ENCODE peak calls at places on chromosomes 13 and 19, in seven cellular contexts. One of them, this sample, is unnamed.

GRCh38 chr19:409006-409514 is at the start of gene C2CD4C:
- DNase-seq in NCI-H446 treated with DMSO at 0.1 percent for 48 hours: no peak
- DNase-seq in stimulated activated CD4-positive, alpha-beta T cell treated with anti-CD3 and anti-CD28 coated beads, Interleukin-4, amount 100 ng/mL, for 48 hours: no peak
- DNase-seq in Right ventricle myocardium superior: no peak
- DNase-seq in omental fat pad: no peak
- DNase-seq in psoas muscle: no peak
- DNase-seq in amniotic stem cell: no peak
- DNase-seq in this sample: no peak

GRCh38 chr19:39401549-39402416 is 4.9 kb upstream of the ZFP36 start:
- DNase-seq in amniotic stem cell: no peak
- DNase-seq in omental fat pad: no peak
- DNase-seq in NCI-H446 treated with DMSO at 0.1 percent for 48 hours: no peak
- DNase-seq in stimulated activated CD4-positive, alpha-beta T cell treated with anti-CD3 and anti-CD28 coated beads, Interleukin-4, amount 100 ng/mL, for 48 hours: peak
- DNase-seq in Right ventricle myocardium superior: peak
- DNase-seq in psoas muscle: peak
- DNase-seq in this sample: peak

GRCh38 chr13:28027607-28028364 is 39.3 kb upstream of the URAD start:
- DNase-seq in Right ventricle myocardium superior: no peak
- DNase-seq in stimulated activated CD4-positive, alpha-beta T cell treated with anti-CD3 and anti-CD28 coated beads, Interleukin-4, amount 100 ng/mL, for 48 hours: no peak
- DNase-seq in psoas muscle: no peak
- DNase-seq in amniotic stem cell: no peak
- DNase-seq in NCI-H446 treated with DMSO at 0.1 percent for 48 hours: no peak
- DNase-seq in omental fat pad: no peak
- DNase-seq in this sample: no peak

GRCh38 chr13:27853345-27853744 is 61.1 kb downstream of the GSX1 start:
- DNase-seq in psoas muscle: no peak
- DNase-seq in amniotic stem cell: no peak
- DNase-seq in Right ventricle myocardium superior: no peak
- DNase-seq in NCI-H446 treated with DMSO at 0.1 percent for 48 hours: no peak
- DNase-seq in omental fat pad: no peak
- DNase-seq in stimulated activated CD4-positive, alpha-beta T cell treated with anti-CD3 and anti-CD28 coated beads, Interleukin-4, amount 100 ng/mL, for 48 hours: no peak
- DNase-seq in this sample: no peak

GRCh38 chr19:1455002-1455335 is 5.0 kb downstream of the APC2 start:
- DNase-seq in amniotic stem cell: no peak
- DNase-seq in Right ventricle myocardium superior: no peak
- DNase-seq in stimulated activated CD4-positive, alpha-beta T cell treated with anti-CD3 and anti-CD28 coated beads, Interleukin-4, amount 100 ng/mL, for 48 hours: no peak
- DNase-seq in omental fat pad: no peak
- DNase-seq in NCI-H446 treated with DMSO at 0.1 percent for 48 hours: no peak
- DNase-seq in psoas muscle: no peak
- DNase-seq in this sample: no peak

GRCh38 chr19:45547965-45548609 is 36.5 kb downstream of the OPA3 start:
- DNase-seq in omental fat pad: no peak
- DNase-seq in stimulated activated CD4-positive, alpha-beta T cell treated with anti-CD3 and anti-CD28 coated beads, Interleukin-4, amount 100 ng/mL, for 48 hours: no peak
- DNase-seq in NCI-H446 treated with DMSO at 0.1 percent for 48 hours: no peak
- DNase-seq in Right ventricle myocardium superior: no peak
- DNase-seq in psoas muscle: no peak
- DNase-seq in amniotic stem cell: no peak
- DNase-seq in this sample: no peak

GRCh38 chr13:93496985-93497673 is 270.5 kb downstream of the GPC6 start:
- DNase-seq in NCI-H446 treated with DMSO at 0.1 percent for 48 hours: peak
- DNase-seq in omental fat pad: no peak
- DNase-seq in psoas muscle: no peak
- DNase-seq in Right ventricle myocardium superior: no peak
- DNase-seq in amniotic stem cell: no peak
- DNase-seq in stimulated activated CD4-positive, alpha-beta T cell treated with anti-CD3 and anti-CD28 coated beads, Interleukin-4, amount 100 ng/mL, for 48 hours: no peak
- DNase-seq in this sample: no peak

GRCh38 chr19:3098141-3098514 is 4.0 kb downstream of the GNA11 start:
- DNase-seq in NCI-H446 treated with DMSO at 0.1 percent for 48 hours: no peak
- DNase-seq in omental fat pad: no peak
- DNase-seq in stimulated activated CD4-positive, alpha-beta T cell treated with anti-CD3 and anti-CD28 coated beads, Interleukin-4, amount 100 ng/mL, for 48 hours: no peak
- DNase-seq in amniotic stem cell: no peak
- DNase-seq in Right ventricle myocardium superior: peak
- DNase-seq in psoas muscle: peak
- DNase-seq in this sample: peak

GRCh38 chr13:99983401-99984133 is 2.0 kb downstream of the ZIC2 start:
- DNase-seq in Right ventricle myocardium superior: no peak
- DNase-seq in NCI-H446 treated with DMSO at 0.1 percent for 48 hours: no peak
- DNase-seq in psoas muscle: no peak
- DNase-seq in amniotic stem cell: no peak
- DNase-seq in stimulated activated CD4-positive, alpha-beta T cell treated with anti-CD3 and anti-CD28 coated beads, Interleukin-4, amount 100 ng/mL, for 48 hours: no peak
- DNase-seq in omental fat pad: no peak
- DNase-seq in this sample: no peak

GRCh38 chr19:5996102-5996501 is 18.2 kb upstream of the RANBP3 start:
- DNase-seq in omental fat pad: no peak
- DNase-seq in psoas muscle: no peak
- DNase-seq in stimulated activated CD4-positive, alpha-beta T cell treated with anti-CD3 and anti-CD28 coated beads, Interleukin-4, amount 100 ng/mL, for 48 hours: no peak
- DNase-seq in amniotic stem cell: no peak
- DNase-seq in Right ventricle myocardium superior: no peak
- DNase-seq in NCI-H446 treated with DMSO at 0.1 percent for 48 hours: no peak
- DNase-seq in this sample: no peak

GRCh38 chr19:16944626-16945363 is 56.0 kb downstream of the F2RL3 start:
- DNase-seq in Right ventricle myocardium superior: no peak
- DNase-seq in psoas muscle: no peak
- DNase-seq in amniotic stem cell: no peak
- DNase-seq in NCI-H446 treated with DMSO at 0.1 percent for 48 hours: no peak
- DNase-seq in stimulated activated CD4-positive, alpha-beta T cell treated with anti-CD3 and anti-CD28 coated beads, Interleukin-4, amount 100 ng/mL, for 48 hours: no peak
- DNase-seq in omental fat pad: no peak
- DNase-seq in this sample: no peak

GRCh38 chr13:94914829-94915228 is 202.5 kb upstream of the SOX21 start:
- DNase-seq in omental fat pad: no peak
- DNase-seq in amniotic stem cell: no peak
- DNase-seq in stimulated activated CD4-positive, alpha-beta T cell treated with anti-CD3 and anti-CD28 coated beads, Interleukin-4, amount 100 ng/mL, for 48 hours: no peak
- DNase-seq in psoas muscle: no peak
- DNase-seq in NCI-H446 treated with DMSO at 0.1 percent for 48 hours: no peak
- DNase-seq in Right ventricle myocardium superior: no peak
- DNase-seq in this sample: no peak

GRCh38 chr13:113078895-113079720 is 26.5 kb upstream of the F7 start:
- DNase-seq in NCI-H446 treated with DMSO at 0.1 percent for 48 hours: no peak
- DNase-seq in omental fat pad: no peak
- DNase-seq in psoas muscle: no peak
- DNase-seq in Right ventricle myocardium superior: peak
- DNase-seq in amniotic stem cell: no peak
- DNase-seq in stimulated activated CD4-positive, alpha-beta T cell treated with anti-CD3 and anti-CD28 coated beads, Interleukin-4, amount 100 ng/mL, for 48 hours: no peak
- DNase-seq in this sample: no peak

GRCh38 chr13:76086729-76087128 is 450.6 kb downstream of the LMO7 start:
- DNase-seq in omental fat pad: no peak
- DNase-seq in NCI-H446 treated with DMSO at 0.1 percent for 48 hours: no peak
- DNase-seq in Right ventricle myocardium superior: no peak
- DNase-seq in psoas muscle: no peak
- DNase-seq in stimulated activated CD4-positive, alpha-beta T cell treated with anti-CD3 and anti-CD28 coated beads, Interleukin-4, amount 100 ng/mL, for 48 hours: no peak
- DNase-seq in amniotic stem cell: no peak
- DNase-seq in this sample: no peak

GRCh38 chr13:94389544-94390351 is 89.7 kb downstream of the DCT start:
- DNase-seq in stimulated activated CD4-positive, alpha-beta T cell treated with anti-CD3 and anti-CD28 coated beads, Interleukin-4, amount 100 ng/mL, for 48 hours: no peak
- DNase-seq in NCI-H446 treated with DMSO at 0.1 percent for 48 hours: no peak
- DNase-seq in psoas muscle: no peak
- DNase-seq in omental fat pad: no peak
- DNase-seq in Right ventricle myocardium superior: no peak
- DNase-seq in amniotic stem cell: no peak
- DNase-seq in this sample: no peak

GRCh38 chr13:99263386-99263785 is 5.2 kb upstream of the GPR18 start:
- DNase-seq in NCI-H446 treated with DMSO at 0.1 percent for 48 hours: no peak
- DNase-seq in psoas muscle: no peak
- DNase-seq in stimulated activated CD4-positive, alpha-beta T cell treated with anti-CD3 and anti-CD28 coated beads, Interleukin-4, amount 100 ng/mL, for 48 hours: no peak
- DNase-seq in amniotic stem cell: no peak
- DNase-seq in Right ventricle myocardium superior: no peak
- DNase-seq in omental fat pad: no peak
- DNase-seq in this sample: no peak

GRCh38 chr19:2382530-2383222 is 22.6 kb downstream of the TMPRSS9 start:
- DNase-seq in Right ventricle myocardium superior: no peak
- DNase-seq in psoas muscle: no peak
- DNase-seq in stimulated activated CD4-positive, alpha-beta T cell treated with anti-CD3 and anti-CD28 coated beads, Interleukin-4, amount 100 ng/mL, for 48 hours: no peak
- DNase-seq in amniotic stem cell: no peak
- DNase-seq in omental fat pad: no peak
- DNase-seq in NCI-H446 treated with DMSO at 0.1 percent for 48 hours: no peak
- DNase-seq in this sample: no peak

GRCh38 chr13:109779074-109779473 is 7.3 kb downstream of the IRS2 start:
- DNase-seq in amniotic stem cell: no peak
- DNase-seq in Right ventricle myocardium superior: no peak
- DNase-seq in psoas muscle: no peak
- DNase-seq in stimulated activated CD4-positive, alpha-beta T cell treated with anti-CD3 and anti-CD28 coated beads, Interleukin-4, amount 100 ng/mL, for 48 hours: no peak
- DNase-seq in NCI-H446 treated with DMSO at 0.1 percent for 48 hours: no peak
- DNase-seq in omental fat pad: no peak
- DNase-seq in this sample: no peak

GRCh38 chr13:39536906-39537305 is 66.1 kb downstream of the LHFPL6 start:
- DNase-seq in Right ventricle myocardium superior: no peak
- DNase-seq in stimulated activated CD4-positive, alpha-beta T cell treated with anti-CD3 and anti-CD28 coated beads, Interleukin-4, amount 100 ng/mL, for 48 hours: no peak
- DNase-seq in amniotic stem cell: no peak
- DNase-seq in psoas muscle: no peak
- DNase-seq in NCI-H446 treated with DMSO at 0.1 percent for 48 hours: no peak
- DNase-seq in omental fat pad: no peak
- DNase-seq in this sample: no peak

GRCh38 chr13:46810440-46810839 is 13.5 kb upstream of the ESD start:
- DNase-seq in omental fat pad: no peak
- DNase-seq in NCI-H446 treated with DMSO at 0.1 percent for 48 hours: no peak
- DNase-seq in Right ventricle myocardium superior: no peak
- DNase-seq in psoas muscle: no peak
- DNase-seq in stimulated activated CD4-positive, alpha-beta T cell treated with anti-CD3 and anti-CD28 coated beads, Interleukin-4, amount 100 ng/mL, for 48 hours: no peak
- DNase-seq in amniotic stem cell: no peak
- DNase-seq in this sample: no peak

GRCh38 chr19:57961785-57962184 is 12.5 kb downstream of the C19orf18 start:
- DNase-seq in amniotic stem cell: no peak
- DNase-seq in psoas muscle: no peak
- DNase-seq in stimulated activated CD4-positive, alpha-beta T cell treated with anti-CD3 and anti-CD28 coated beads, Interleukin-4, amount 100 ng/mL, for 48 hours: no peak
- DNase-seq in Right ventricle myocardium superior: no peak
- DNase-seq in omental fat pad: no peak
- DNase-seq in NCI-H446 treated with DMSO at 0.1 percent for 48 hours: no peak
- DNase-seq in this sample: no peak

GRCh38 chr13:82791035-82791434 is 1091.2 kb downstream of the SLITRK1 start:
- DNase-seq in omental fat pad: no peak
- DNase-seq in Right ventricle myocardium superior: no peak
- DNase-seq in psoas muscle: no peak
- DNase-seq in amniotic stem cell: no peak
- DNase-seq in NCI-H446 treated with DMSO at 0.1 percent for 48 hours: no peak
- DNase-seq in stimulated activated CD4-positive, alpha-beta T cell treated with anti-CD3 and anti-CD28 coated beads, Interleukin-4, amount 100 ng/mL, for 48 hours: no peak
- DNase-seq in this sample: no peak

GRCh38 chr13:49220856-49221614 is 897 bp downstream of the MLNR start:
- DNase-seq in NCI-H446 treated with DMSO at 0.1 percent for 48 hours: no peak
- DNase-seq in psoas muscle: no peak
- DNase-seq in Right ventricle myocardium superior: no peak
- DNase-seq in stimulated activated CD4-positive, alpha-beta T cell treated with anti-CD3 and anti-CD28 coated beads, Interleukin-4, amount 100 ng/mL, for 48 hours: no peak
- DNase-seq in omental fat pad: no peak
- DNase-seq in amniotic stem cell: no peak
- DNase-seq in this sample: no peak

GRCh38 chr13:113129480-113129879 is 6.9 kb downstream of the F10 start:
- DNase-seq in omental fat pad: no peak
- DNase-seq in Right ventricle myocardium superior: no peak
- DNase-seq in amniotic stem cell: no peak
- DNase-seq in NCI-H446 treated with DMSO at 0.1 percent for 48 hours: no peak
- DNase-seq in psoas muscle: no peak
- DNase-seq in stimulated activated CD4-positive, alpha-beta T cell treated with anti-CD3 and anti-CD28 coated beads, Interleukin-4, amount 100 ng/mL, for 48 hours: no peak
- DNase-seq in this sample: peak